ENCODE peak calls at places on chromosomes 2 and 18, in five cellular contexts. N, P, U, R and D are unnamed samples.

GRCh38 chr2:152594022-152594712 is 123.1 kb downstream of the PRPF40A start:
- DNase-seq in N (no peak), P (no peak), U (no peak), R (no peak), D (no peak)

GRCh38 chr18:77635441-77635840 is 385.8 kb downstream of the GALR1 start:
- DNase-seq in N (no peak), P (no peak), U (no peak), R (no peak), D (no peak)

GRCh38 chr2:72788756-72789155 is 37.1 kb downstream of the EXOC6B start:
- DNase-seq in N (no peak), P (no peak), U (peak; percentile 76), R (no peak), D (no peak)

GRCh38 chr2:3005859-3006258 is 371.8 kb downstream of the EIPR1 start:
- DNase-seq in N (no peak), P (no peak), U (no peak), R (no peak), D (no peak)

GRCh38 chr2:224284134-224284946 is 117.6 kb downstream of the FAM124B start:
- DNase-seq in N (peak; percentile 10), P (peak; percentile 61), U (no peak), R (no peak), D (peak; percentile 33)

GRCh38 chr2:154992826-154993225 is 294.3 kb downstream of the KCNJ3 start:
- DNase-seq in N (no peak), P (no peak), U (no peak), R (no peak), D (no peak)

GRCh38 chr18:33987206-33987605 is 237.5 kb downstream of the NOL4 start:
- DNase-seq in N (no peak), P (no peak), U (no peak), R (no peak), D (no peak)

GRCh38 chr18:76943542-76944339 is 121.4 kb downstream of the ZNF236 start:
- DNase-seq in N (no peak), P (no peak), U (no peak), R (peak; percentile 53), D (peak; percentile 39)

GRCh38 chr2:183093857-183094657 is 15.5 kb downstream of the DUSP19 start:
- DNase-seq in N (no peak), P (no peak), U (peak; percentile 65), R (no peak), D (peak; percentile 39)

GRCh38 chr2:103174711-103175110 is 412.9 kb downstream of the TMEM182 start:
- DNase-seq in N (no peak), P (no peak), U (peak; percentile 50), R (no peak), D (peak; percentile 52)

GRCh38 chr18:57532987-57533386 is 53.5 kb downstream of the FECH start:
- DNase-seq in N (no peak), P (no peak), U (no peak), R (no peak), D (no peak)

GRCh38 chr2:138293045-138293444 is 208.5 kb upstream of the SPOPL start:
- DNase-seq in N (no peak), P (no peak), U (no peak), R (no peak), D (no peak)

GRCh38 chr2:15901808-15902130 is 38.6 kb upstream of the MYCN start:
- DNase-seq in N (no peak), P (no peak), U (no peak), R (no peak), D (no peak)

GRCh38 chr18:79926715-79927596 is 24.5 kb downstream of the SLC66A2 start:
- DNase-seq in N (no peak), P (no peak), U (no peak), R (no peak), D (no peak)

GRCh38 chr2:280655-281110 is 7.2 kb downstream of the ALKAL2 start:
- DNase-seq in N (no peak), P (no peak), U (no peak), R (no peak), D (no peak)

GRCh38 chr2:105517814-105518705 is 119.2 kb upstream of the FHL2 start:
- DNase-seq in N (no peak), P (no peak), U (peak; percentile 40), R (no peak), D (no peak)

GRCh38 chr2:54456526-54457325 is 599 bp downstream of the SPTBN1 start:
- DNase-seq in N (peak; percentile 50), P (no peak), U (peak; percentile 41), R (no peak), D (peak; percentile 22)

GRCh38 chr2:27431395-27431794 is 3.0 kb downstream of the NRBP1 start:
- DNase-seq in N (no peak), P (no peak), U (peak; percentile 66), R (no peak), D (peak; percentile 61)

GRCh38 chr2:213627054-213627710 is 342.9 kb downstream of the SPAG16 start:
- DNase-seq in N (no peak), P (no peak), U (no peak), R (no peak), D (no peak)

GRCh38 chr2:158936978-158937377 is 31.5 kb upstream of the TANC1 start:
- DNase-seq in N (no peak), P (no peak), U (peak; percentile 88), R (peak; percentile 53), D (peak; percentile 86)

GRCh38 chr18:3603460-3604259 is 153.7 kb downstream of the TGIF1 start:
- DNase-seq in N (no peak), P (peak; percentile 94), U (peak; percentile 97), R (no peak), D (peak; percentile 89)

GRCh38 chr2:32452338-32453064 is 95.7 kb downstream of the BIRC6 start:
- DNase-seq in N (no peak), P (no peak), U (no peak), R (no peak), D (no peak)

GRCh38 chr18:7417742-7418141 is 149.4 kb upstream of the PTPRM start:
- DNase-seq in N (peak; percentile 34), P (no peak), U (peak; percentile 59), R (no peak), D (peak; percentile 87)

GRCh38 chr18:79506191-79507075 is 110.7 kb downstream of the NFATC1 start:
- DNase-seq in N (no peak), P (no peak), U (peak; percentile 62), R (no peak), D (no peak)

GRCh38 chr2:66843856-66844255 is 408.9 kb downstream of the MEIS1 start:
- DNase-seq in N (no peak), P (no peak), U (no peak), R (no peak), D (no peak)

GRCh38 chr2:55861733-55862132 is 61.8 kb downstream of the EFEMP1 start:
- DNase-seq in N (no peak), P (no peak), U (no peak), R (no peak), D (no peak)

GRCh38 chr2:135586148-135586547 is 54.9 kb downstream of the R3HDM1 start:
- DNase-seq in N (no peak), P (no peak), U (no peak), R (no peak), D (peak; percentile 15)

GRCh38 chr2:236919209-236919608 is 166.5 kb upstream of the COPS8 start:
- DNase-seq in N (no peak), P (no peak), U (peak; percentile 21), R (peak; percentile 26), D (no peak)

DNA sequence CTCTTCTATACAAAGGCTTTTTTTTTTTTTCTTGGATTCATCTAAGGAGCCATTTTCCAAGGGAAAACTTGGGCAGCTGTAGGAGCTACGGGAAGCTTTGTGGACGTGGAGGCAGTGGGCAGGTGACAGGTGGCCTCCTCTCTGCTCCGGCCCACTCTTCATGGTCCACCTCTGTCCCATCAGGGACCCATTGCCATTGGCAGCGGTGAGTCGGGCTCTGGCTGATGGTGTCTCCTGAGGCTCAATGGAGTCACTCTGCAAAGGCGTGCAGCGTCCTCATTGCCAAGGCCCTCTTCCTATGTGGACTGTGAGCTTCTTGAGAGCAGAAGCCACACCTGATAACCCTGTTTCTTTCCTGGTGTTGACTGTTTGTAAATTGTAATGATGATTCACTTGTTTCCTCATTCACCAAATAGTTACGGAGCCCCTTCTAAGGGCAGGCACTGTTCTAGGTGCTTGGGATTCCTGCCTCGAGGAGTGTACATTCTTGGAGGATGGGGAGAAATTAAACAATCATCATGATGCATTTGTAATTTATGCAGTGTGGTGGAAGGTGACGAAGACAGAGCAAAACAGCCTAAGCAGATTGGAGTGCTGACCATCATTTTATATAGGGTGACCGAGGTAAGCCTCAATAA is 240.3 kb upstream of the HS6ST1 start:
- DNase-seq in N (no peak), P (no peak), U (no peak), R (no peak), D (no peak)
- H3K27ac ChIP-seq in N (no peak overlapping the region), P (no peak overlapping the region), U (no peak overlapping the region), R (no peak overlapping the region), D (no peak overlapping the region)

GRCh38 chr2:238239552-238239871 is 326 bp downstream of the HES6 start:
- DNase-seq in N (no peak), P (no peak), U (peak; percentile 3), R (no peak), D (no peak)
- TF ChIP-seq CTCF in N (no peak), P (no peak), U (no peak), R (no peak), D (no peak)

DNA sequence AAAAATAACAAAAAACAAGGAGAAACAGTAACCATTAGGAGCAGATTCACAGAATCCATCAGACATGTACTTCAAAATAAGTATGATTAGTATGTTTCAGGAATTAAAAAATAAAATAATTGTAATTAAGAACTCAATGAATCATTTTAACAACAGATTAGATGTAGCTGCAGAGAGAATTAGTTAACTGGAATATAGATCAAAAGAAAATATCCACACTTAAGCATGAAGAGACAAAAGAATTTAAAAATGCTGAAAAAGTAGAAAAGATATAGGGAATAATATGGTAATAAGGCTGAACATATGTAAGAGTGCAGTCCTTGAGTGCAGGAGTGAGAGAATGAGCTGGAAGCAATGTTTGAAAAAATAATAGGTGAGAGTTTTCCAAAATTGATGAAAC is 24.1 kb upstream of the OR6B3 start:
- DNase-seq in N (no peak), P (no peak), U (no peak), R (no peak), D (no peak)
- H3K4me1 ChIP-seq in N (no peaks in the 10 kb centered on the region), P (no peaks in the 10 kb centered on the region), U (no peaks in the 10 kb centered on the region), R (no peaks in the 10 kb centered on the region), D (no peaks in the 10 kb centered on the region)

DNA sequence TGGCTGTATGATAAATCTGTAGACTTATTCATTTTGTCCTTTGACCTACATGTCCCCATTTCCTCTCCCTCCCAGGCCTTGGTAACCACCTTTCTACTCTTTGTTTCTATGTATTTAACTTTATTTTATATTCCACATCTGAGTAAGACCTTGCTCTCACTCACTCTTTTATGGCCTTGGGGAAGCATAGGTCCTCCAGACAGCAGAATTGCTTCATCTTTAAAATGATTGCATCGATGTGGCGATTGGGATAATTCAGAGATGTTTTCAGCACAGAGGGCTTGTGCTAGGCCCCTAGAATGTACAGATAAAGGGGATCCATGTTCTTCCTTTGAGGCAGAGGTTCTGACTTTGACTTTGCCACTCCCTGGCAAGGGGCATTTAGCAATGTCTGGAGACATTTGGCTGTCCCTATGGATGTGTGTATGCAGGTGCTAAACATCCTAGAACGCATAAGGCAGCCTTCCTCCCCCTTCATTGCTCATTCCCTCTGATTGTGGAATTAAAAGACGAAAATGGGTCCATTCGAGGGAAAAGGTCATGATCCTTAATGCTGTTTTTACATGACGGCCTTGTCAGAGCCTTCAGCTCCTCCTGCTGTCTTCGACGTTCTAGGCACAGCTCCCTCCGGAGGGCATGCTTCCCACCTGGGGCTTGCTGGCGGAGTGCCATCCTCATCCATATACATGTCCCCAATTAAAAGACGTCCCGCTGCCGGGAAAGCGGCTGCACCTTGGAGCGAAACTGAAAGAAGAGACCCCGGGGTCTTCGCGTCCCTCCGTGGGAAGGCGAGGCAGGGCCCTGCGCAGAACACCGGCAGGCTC is 1.1 kb upstream of the GPR39 start:
- DNase-seq in N (peak; percentile 21), P (no peak), U (no peak), R (no peak), D (peak; percentile 65)
- H3K27ac ChIP-seq in N (peak overlapping the region; percentile 85), P (peak overlapping the region; percentile 75), U (peak overlapping the region; percentile 76), R (peak overlapping the region; percentile 90), D (peak overlapping the region; percentile 88)